ENCODE peak calls at places on chromosomes 7 and 10, in five cellular contexts. T, D, B, G and C are unnamed samples.
A peak's percentile ranks its signal among the peaks of the same experiment; 100 is the strongest.

GRCh38 chr7:122750389-122750788 is 47.7 kb upstream of the RNF148 start:
- DNase-seq in T (no peak), D (no peak), B (no peak), G (no peak), C (no peak)

GRCh38 chr7:23277359-23277989 is 21.7 kb upstream of the MALSU1 start:
- DNase-seq in T (peak; percentile 82), D (peak; percentile 75), B (peak; percentile 76), G (peak; percentile 90), C (peak; percentile 79)

GRCh38 chr10:88843171-88843570 is 8.5 kb downstream of the ANKRD22 start:
- DNase-seq in T (no peak), D (no peak), B (no peak), G (no peak), C (no peak)

GRCh38 chr7:11335951-11336350 is 362.3 kb downstream of the PHF14 start:
- DNase-seq in T (no peak), D (no peak), B (no peak), G (no peak), C (no peak)

GRCh38 chr7:50657341-50657873 is 92.2 kb upstream of the DDC start:
- DNase-seq in T (no peak), D (peak; percentile 76), B (no peak), G (no peak), C (peak; percentile 17)

GRCh38 chr10:5481121-5481520 is 18.2 kb downstream of the CALML5 start:
- DNase-seq in T (no peak), D (no peak), B (no peak), G (no peak), C (no peak)

GRCh38 chr7:2249744-2250323 is 7.8 kb downstream of the NUDT1 start:
- DNase-seq in T (no peak), D (no peak), B (no peak), G (no peak), C (no peak)

GRCh38 chr7:159141660-159142059 is 3.0 kb downstream of the VIPR2 start:
- DNase-seq in T (no peak), D (no peak), B (no peak), G (peak; percentile 55), C (peak; percentile 60)

GRCh38 chr7:1725199-1725701 is 55.2 kb downstream of the ELFN1 start:
- DNase-seq in T (no peak), D (peak; percentile 61), B (no peak), G (peak; percentile 67), C (peak; percentile 19)

GRCh38 chr10:100083623-100084022 is 2.0 kb upstream of the CPN1 start:
- DNase-seq in T (no peak), D (no peak), B (no peak), G (no peak), C (no peak)

GRCh38 chr7:54354436-54354835 is 187.7 kb upstream of the VSTM2A start:
- DNase-seq in T (no peak), D (no peak), B (peak; percentile 22), G (no peak), C (no peak)

GRCh38 chr10:3806603-3807002 is 21.6 kb upstream of the KLF6 start:
- DNase-seq in T (peak; percentile 42), D (peak; percentile 98), B (peak; percentile 83), G (no peak), C (peak; percentile 80)

GRCh38 chr7:101666751-101667150 is 37.7 kb upstream of the MYL10 start:
- DNase-seq in T (no peak), D (peak; percentile 27), B (no peak), G (no peak), C (no peak)

GRCh38 chr7:84693483-84693882 is 493.4 kb downstream of the SEMA3D start:
- DNase-seq in T (no peak), D (no peak), B (no peak), G (no peak), C (no peak)

GRCh38 chr7:128893251-128894100 is 17.0 kb downstream of the KCP start:
- DNase-seq in T (no peak), D (no peak), B (peak; percentile 92), G (no peak), C (no peak)

GRCh38 chr7:18429547-18429946 is 66.0 kb upstream of the HDAC9 start:
- DNase-seq in T (no peak), D (peak; percentile 68), B (peak; percentile 79), G (no peak), C (no peak)

GRCh38 chr7:92644406-92645113 is 54.4 kb upstream of the FAM133B start:
- DNase-seq in T (no peak), D (peak; percentile 72), B (no peak), G (no peak), C (no peak)

GRCh38 chr10:91345716-91346115 is 64.4 kb upstream of the HECTD2 start:
- DNase-seq in T (no peak), D (peak; percentile 53), B (no peak), G (no peak), C (no peak)

GRCh38 chr10:78451592-78451991 is 417.9 kb downstream of the RPS24 start:
- DNase-seq in T (no peak), D (no peak), B (peak; percentile 40), G (no peak), C (peak; percentile 57)

GRCh38 chr10:32190890-32191491 is 134.8 kb upstream of the KIF5B start:
- DNase-seq in T (peak; percentile 71), D (peak; percentile 54), B (peak; percentile 58), G (peak; percentile 56), C (peak; percentile 38)

GRCh38 chr7:151076863-151077704 is 3.5 kb downstream of the FASTK start:
- DNase-seq in T (no peak), D (peak; percentile 49), B (peak; percentile 43), G (peak; percentile 85), C (no peak)

GRCh38 chr7:137898839-137899681 is 52.3 kb upstream of the DGKI start:
- DNase-seq in T (peak; percentile 75), D (peak; percentile 85), B (peak; percentile 75), G (peak; percentile 93), C (peak; percentile 88)

GRCh38 chr7:28105234-28105633 is 75.4 kb downstream of the JAZF1 start:
- DNase-seq in T (no peak), D (no peak), B (no peak), G (no peak), C (no peak)

GRCh38 chr7:28107960-28108359 is 72.6 kb downstream of the JAZF1 start:
- DNase-seq in T (no peak), D (peak; percentile 67), B (peak; percentile 75), G (no peak), C (no peak)

GRCh38 chr7:28103984-28104628 is 76.5 kb downstream of the JAZF1 start:
- DNase-seq in T (no peak), D (no peak), B (peak; percentile 72), G (no peak), C (no peak)

GRCh38 chr7:28104811-28105210 is 75.8 kb downstream of the JAZF1 start:
- DNase-seq in T (no peak), D (no peak), B (no peak), G (no peak), C (no peak)

GRCh38 chr7:28106316-28106957 is 74.2 kb downstream of the JAZF1 start:
- DNase-seq in T (no peak), D (no peak), B (no peak), G (no peak), C (no peak)
- TF ChIP-seq EZH2phosphoT487 in T (no peak), D (no peak), B (no peak), G (no peak), C (no peak)

DNA sequence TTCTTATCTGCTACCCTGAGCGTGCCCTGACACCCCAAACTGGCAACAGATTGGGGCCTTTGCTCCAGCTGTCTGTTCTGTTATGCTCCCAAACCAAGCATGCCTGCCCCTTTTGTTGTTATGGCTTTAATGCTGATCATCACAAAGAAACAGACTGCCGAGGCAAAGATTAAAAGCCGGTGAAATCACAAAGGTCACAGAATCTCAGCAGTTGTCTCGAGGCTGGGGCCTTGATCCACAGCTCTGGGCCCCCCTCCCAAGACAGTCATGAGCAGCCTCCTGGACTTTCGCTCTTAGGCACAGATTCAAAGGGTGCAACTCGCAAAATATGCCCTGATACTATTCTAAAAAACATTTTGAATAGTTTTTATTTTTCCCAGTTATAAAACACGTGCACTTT is 65.6 kb downstream of the STRA8 start:
- DNase-seq in T (no peak), D (no peak), B (no peak), G (no peak), C (no peak)
- H3K4me2 ChIP-seq in T (no peak overlapping the region), D (no peak overlapping the region), B (no peak overlapping the region), G (no peak overlapping the region), C (no peak overlapping the region)

DNA sequence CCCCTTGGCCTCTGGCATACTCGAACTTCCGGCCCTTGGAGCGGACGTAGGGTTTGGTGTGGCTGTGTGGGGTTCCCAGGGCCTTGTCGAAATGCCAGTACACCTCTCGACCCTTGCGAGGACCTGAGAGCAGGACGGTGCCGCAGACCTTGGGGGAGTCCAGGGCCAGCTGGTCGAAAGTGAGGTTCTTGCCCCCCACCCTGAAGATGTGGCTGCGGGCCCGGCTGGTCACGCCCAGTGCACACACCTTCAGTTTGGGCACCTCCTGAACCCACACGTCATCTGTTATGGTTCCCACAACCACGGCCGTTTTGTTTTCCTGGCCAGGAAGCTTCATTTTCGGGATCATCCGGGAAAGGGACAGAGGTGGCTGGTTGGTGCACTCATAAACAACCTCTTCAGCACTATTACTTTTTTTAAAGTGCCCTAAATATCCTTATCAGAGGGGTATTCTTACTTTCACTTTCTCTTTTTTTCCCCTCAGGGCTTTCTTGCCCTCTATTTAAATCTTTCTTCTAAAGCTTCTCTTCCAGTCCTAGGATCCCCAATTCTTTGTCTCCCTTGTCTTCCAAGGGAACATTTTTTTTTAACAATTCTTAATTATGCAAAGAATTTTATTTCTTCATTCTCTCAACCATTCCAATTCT is 44.9 kb upstream of the FAM3C start:
- DNase-seq in T (no peak), D (no peak), B (no peak), G (no peak), C (no peak)
- H2AFZ ChIP-seq in T (peak overlapping the region; percentile 95), D (no peak overlapping the region), B (no peak overlapping the region), G (peak overlapping the region; percentile 43), C (no peak overlapping the region)

GRCh38 chr7:27116962-27117686 is 13.4 kb downstream of the HOXA4 start:
- DNase-seq in T (no peak), D (no peak), B (no peak), G (no peak), C (no peak)

GRCh38 chr7:27116521-27116946 is 14.0 kb downstream of the HOXA4 start:
- DNase-seq in T (no peak), D (no peak), B (no peak), G (no peak), C (no peak)

GRCh38 chr7:27116019-27116411 is 13.5 kb upstream of the HOXA2 start:
- DNase-seq in T (no peak), D (no peak), B (no peak), G (no peak), C (no peak)

GRCh38 chr7:27113991-27114866 is 11.7 kb upstream of the HOXA2 start:
- DNase-seq in T (no peak), D (peak; percentile 6), B (peak; percentile 55), G (peak; percentile 41), C (peak; percentile 55)

DNA sequence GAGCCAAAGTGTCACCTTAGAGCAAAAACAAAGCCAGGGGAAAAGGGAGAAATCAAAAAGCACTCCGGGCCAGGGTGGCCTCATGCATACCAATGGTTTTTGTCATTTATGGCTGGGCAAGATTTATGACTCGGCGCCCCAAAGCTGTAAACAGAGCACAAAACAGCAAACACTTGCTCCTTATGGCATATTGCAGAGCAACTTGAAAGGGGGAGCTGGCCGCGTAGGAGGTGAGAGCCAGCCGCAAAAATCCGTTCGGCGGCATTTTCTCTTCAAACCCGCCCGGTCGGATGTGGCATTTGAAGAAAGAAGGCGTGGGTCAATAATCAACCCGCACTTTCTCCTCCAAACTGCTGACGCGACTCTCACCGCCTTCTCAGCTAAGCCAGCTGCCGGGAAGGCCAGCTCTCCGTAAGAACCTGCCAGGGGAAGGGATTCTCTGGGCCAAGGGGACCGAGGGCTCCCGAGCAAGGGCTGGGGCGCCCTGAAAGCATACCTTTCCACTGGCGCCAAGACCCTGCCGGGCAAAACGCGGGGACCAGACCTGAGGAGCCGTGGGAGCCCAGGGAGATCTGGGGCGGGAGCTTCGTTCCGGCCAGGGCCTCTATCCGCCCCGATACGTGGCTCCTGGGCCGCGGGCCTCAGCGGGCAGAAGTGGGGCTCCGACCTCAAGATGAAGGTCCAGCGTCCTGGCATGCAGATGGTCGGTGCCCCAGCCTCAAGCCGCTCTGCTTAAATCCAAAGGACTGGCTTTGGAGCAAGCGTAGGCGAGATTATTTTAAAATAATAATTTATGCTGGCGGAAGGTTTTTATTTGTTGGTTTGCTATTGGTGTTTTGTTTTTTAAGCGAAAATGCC is 12.9 kb upstream of the HOXA2 start:
- DNase-seq in T (no peak), D (peak; percentile 21), B (peak; percentile 95), G (peak; percentile 63), C (peak; percentile 72)
- TF ChIP-seq EZH2phosphoT487 in T (no peak), D (no peak), B (no peak), G (peak; percentile 93), C (no peak)